ENCODE peak calls at places on chromosomes 4 and X, in five cellular contexts. F is IMR-90, D is spleen, K is AG04450, C is adrenal gland. W is an unnamed sample.

GRCh38 chr4:158161561-158162354 is 11.1 kb downstream of the GASK1B start:
- DNase-seq in C (peak; percentile 79), K (no peak), F (peak; percentile 79), D (no peak), W (peak; percentile 85)

GRCh38 chr4:127782025-127782274 is 172 bp upstream of the HSPA4L start:
- DNase-seq in D (peak; percentile 92), C (peak; percentile 86), F (peak; percentile 81), K (peak; percentile 49), W (peak; percentile 85)

GRCh38 chr4:71171592-71171991 is 167.2 kb upstream of the SLC4A4 start:
- DNase-seq in C (no peak), D (no peak), F (no peak), K (no peak), W (no peak)

GRCh38 chrX:45711231-45711630 is 510.6 kb upstream of the DIPK2B start:
- DNase-seq in D (no peak), F (peak; percentile 28), C (no peak), K (no peak), W (peak; percentile 65)

GRCh38 chr4:122873752-122874151 is 47.1 kb downstream of the FGF2 start:
- DNase-seq in F (peak; percentile 88), K (peak; percentile 27), D (no peak), C (no peak), W (peak; percentile 68)

GRCh38 chr4:139528377-139529005 is 27.5 kb downstream of the SETD7 start:
- DNase-seq in D (no peak), K (peak; percentile 87), C (no peak), F (peak; percentile 96), W (peak; percentile 87)

GRCh38 chr4:10917475-10918103 is 233.0 kb upstream of the CLNK start:
- DNase-seq in D (no peak), C (peak; percentile 56), F (no peak), K (no peak), W (peak; percentile 61)

GRCh38 chrX:16665089-16665488 is 15.1 kb downstream of the S100G start:
- DNase-seq in C (no peak), F (peak; percentile 81), D (no peak), K (no peak), W (peak; percentile 63)

GRCh38 chr4:81214518-81215218 is 354 bp downstream of the PRKG2 start:
- DNase-seq in C (no peak), F (peak; percentile 25), K (no peak), D (peak; percentile 66), W (peak; percentile 31)

GRCh38 chrX:38987135-38987780 is 186.0 kb downstream of the MID1IP1 start:
- DNase-seq in F (peak; percentile 8), C (no peak), D (no peak), K (no peak), W (no peak)

GRCh38 chr4:177579649-177580048 is 137.4 kb upstream of the AGA start:
- DNase-seq in K (no peak), D (no peak), C (no peak), F (peak; percentile 16), W (no peak)

GRCh38 chr4:150782921-150783320 is 201.0 kb downstream of the MAB21L2 start:
- DNase-seq in F (peak; percentile 4), D (no peak), C (no peak), K (no peak), W (peak; percentile 52)

GRCh38 chrX:12443534-12444098 is 305.3 kb downstream of the FRMPD4 start:
- DNase-seq in C (no peak), K (no peak), F (no peak), D (no peak), W (no peak)

GRCh38 chr4:60384475-60384874 is 815.7 kb upstream of the ADGRL3 start:
- DNase-seq in D (no peak), K (no peak), C (no peak), F (no peak), W (no peak)

GRCh38 chr4:82434949-82435348 is 4.6 kb downstream of the ENOPH1 start:
- DNase-seq in D (no peak), K (no peak), F (no peak), C (no peak), W (no peak)

GRCh38 chr4:17489123-17489522 is 22.8 kb downstream of the QDPR start:
- DNase-seq in D (no peak), C (no peak), F (no peak), K (no peak), W (no peak)

GRCh38 chr4:84597450-84597849 is 14.5 kb downstream of the CDS1 start:
- DNase-seq in D (no peak), F (no peak), K (no peak), C (peak; percentile 46), W (no peak)

GRCh38 chr4:92451792-92452191 is 148.0 kb downstream of the GRID2 start:
- DNase-seq in D (no peak), K (no peak), C (no peak), F (no peak), W (no peak)

GRCh38 chr4:110490109-110490508 is 14.2 kb downstream of the ENPEP start:
- DNase-seq in C (no peak), D (no peak), F (no peak), K (no peak), W (no peak)

GRCh38 chrX:151752847-151753246 is 18.3 kb downstream of the CNGA2 start:
- DNase-seq in D (peak; percentile 9), K (no peak), C (no peak), F (no peak), W (no peak)

GRCh38 chr4:162804323-162804924 is 362.3 kb downstream of the NAF1 start:
- DNase-seq in K (no peak), F (no peak), D (no peak), C (no peak), W (no peak)

GRCh38 chrX:45196701-45197100 is 4.0 kb downstream of the DIPK2B start:
- DNase-seq in K (no peak), C (no peak), F (peak; percentile 61), D (no peak), W (peak; percentile 3)

GRCh38 chrX:2512501-2512900 is 11.7 kb upstream of the DHRSX start:
- DNase-seq in D (peak; percentile 51), F (no peak), C (no peak), K (no peak), W (no peak)

GRCh38 chr4:52051615-52052474 is 741 bp downstream of the SPATA18 start:
- DNase-seq in F (peak; percentile 89), K (peak; percentile 68), C (peak; percentile 82), D (peak; percentile 80), W (peak; percentile 91)
- H3K4me3 ChIP-seq in F (peak overlapping the region; percentile 57), K (peak overlapping the region; percentile 69), C (peak overlapping the region; percentile 53), D (peak overlapping the region; percentile 53), W (peak overlapping the region; percentile 67)

GRCh38 chr4:4852591-4853362 is 6.7 kb upstream of the MSX1 start:
- DNase-seq in D (peak; percentile 75), C (no peak), F (peak; percentile 76), K (peak; percentile 37), W (peak; percentile 67)
- TF ChIP-seq CTCF in D (no peak), C (no peak), F (peak; percentile 27), K (peak; percentile 48), W (peak; percentile 35)

GRCh38 chr4:1795304-1796195 is 2.5 kb downstream of the FGFR3 start:
- DNase-seq in F (no peak), D (no peak), C (no peak), K (no peak), W (no peak)
- H3K4me3 ChIP-seq in F (no peak overlapping the region), D (peak overlapping the region; percentile 25), C (peak overlapping the region; percentile 65), K (no peak overlapping the region), W (no peak overlapping the region)

DNA sequence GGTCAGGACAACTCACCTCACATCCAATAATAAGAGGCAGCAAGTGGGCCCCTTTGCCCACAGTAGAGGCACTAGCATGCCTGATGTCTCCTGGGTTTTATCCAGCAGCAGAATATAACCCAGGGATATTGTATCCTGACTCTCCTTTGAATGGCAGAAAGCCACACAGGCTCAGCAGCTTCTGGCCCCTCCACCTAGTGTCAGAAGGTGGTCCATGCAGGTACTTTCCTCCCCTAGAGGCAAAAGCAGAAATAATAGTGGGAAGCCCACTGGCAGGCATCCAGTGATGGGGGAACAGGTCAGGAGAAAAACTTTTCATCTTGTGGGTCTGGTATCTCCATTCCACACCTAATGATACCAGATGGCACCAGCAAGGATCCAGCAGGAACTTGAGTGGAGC is 75.5 kb upstream of the IRS4 start:
- DNase-seq in C (no peak), K (no peak), D (no peak), F (no peak), W (no peak)
- TF ChIP-seq CTCF in C (no peak), K (no peak), D (no peak), F (no peak), W (no peak)

GRCh38 chrX:9681011-9681410 is 84.6 kb downstream of the GPR143 start:
- DNase-seq in F (no peak), K (no peak), D (no peak), C (no peak), W (no peak)

GRCh38 chrX:9676738-9677097 is 88.9 kb downstream of the GPR143 start:
- DNase-seq in C (no peak), K (no peak), D (no peak), F (no peak), W (no peak)

GRCh38 chrX:9678215-9678980 is 87.2 kb downstream of the GPR143 start:
- DNase-seq in F (peak; percentile 63), C (no peak), K (no peak), D (no peak), W (no peak)

GRCh38 chrX:9676311-9676710 is 89.3 kb downstream of the GPR143 start:
- DNase-seq in K (no peak), C (no peak), D (no peak), F (no peak), W (peak; percentile 19)

DNA sequence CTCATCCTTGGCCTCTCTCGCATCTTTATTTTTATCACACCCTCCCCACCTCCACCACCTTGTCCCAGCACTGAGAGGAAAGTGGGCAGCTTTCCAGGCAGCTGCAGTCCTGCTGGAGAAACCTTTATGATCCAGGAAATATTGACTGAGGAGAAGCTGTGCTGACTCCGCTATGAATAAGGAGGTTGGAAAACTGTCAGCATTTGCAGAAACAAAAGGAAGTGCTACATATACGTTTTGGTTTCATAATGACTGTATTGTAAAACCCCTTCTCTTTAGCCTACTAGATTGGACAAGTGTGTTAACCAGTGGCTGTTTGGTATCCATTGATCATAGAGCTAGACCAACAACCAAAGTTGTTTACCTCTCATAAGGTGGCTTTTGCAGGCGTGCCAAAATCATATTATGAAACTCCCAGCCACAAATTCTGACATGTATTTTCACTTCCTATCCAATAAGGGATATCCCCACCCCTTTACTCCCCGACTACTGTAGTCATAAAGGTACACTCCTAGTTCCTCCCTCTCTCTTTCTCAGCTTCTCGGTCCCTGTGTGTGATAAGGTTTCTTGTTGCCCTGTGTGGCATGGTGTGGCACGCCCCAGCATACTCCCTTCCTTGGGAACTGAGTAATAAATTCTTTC is 88.4 kb downstream of the GPR143 start:
- DNase-seq in K (no peak), F (peak; percentile 64), C (peak; percentile 2), D (no peak), W (peak; percentile 39)
- H3K4me3 ChIP-seq in K (no peak overlapping the region), F (no peak overlapping the region), C (no peak overlapping the region), D (no peak overlapping the region), W (no peak overlapping the region)